ENCODE peak calls at places on chromosomes 13 and 19, in seven cellular contexts. One of them, this sample, is unnamed.

GRCh38 chr13:19862511-19863313 is 737 bp downstream of the ZMYM5 start:
- DNase-seq in stomach: peak
- DNase-seq in upper lobe of left lung: peak
- DNase-seq in SK-N-SH: no peak
- DNase-seq in breast epithelium: no peak
- DNase-seq in esophagus muscularis mucosa: no peak
- DNase-seq in suprapubic skin: peak
- DNase-seq in this sample: no peak

GRCh38 chr19:18768046-18768771 is 22.9 kb downstream of the COMP start:
- DNase-seq in stomach: no peak
- DNase-seq in upper lobe of left lung: no peak
- DNase-seq in SK-N-SH: peak
- DNase-seq in breast epithelium: no peak
- DNase-seq in esophagus muscularis mucosa: no peak
- DNase-seq in suprapubic skin: no peak
- DNase-seq in this sample: no peak

GRCh38 chr19:16060294-16060693 is 16.0 kb upstream of the TPM4 start:
- DNase-seq in stomach: no peak
- DNase-seq in upper lobe of left lung: no peak
- DNase-seq in SK-N-SH: no peak
- DNase-seq in breast epithelium: no peak
- DNase-seq in esophagus muscularis mucosa: no peak
- DNase-seq in suprapubic skin: no peak
- DNase-seq in this sample: no peak

GRCh38 chr13:110366733-110367132 is 59.6 kb downstream of the COL4A2 start:
- DNase-seq in stomach: no peak
- DNase-seq in upper lobe of left lung: no peak
- DNase-seq in SK-N-SH: no peak
- DNase-seq in breast epithelium: no peak
- DNase-seq in esophagus muscularis mucosa: no peak
- DNase-seq in suprapubic skin: no peak
- DNase-seq in this sample: no peak

GRCh38 chr13:60448907-60449510 is 52.0 kb downstream of the TDRD3 start:
- DNase-seq in stomach: no peak
- DNase-seq in upper lobe of left lung: no peak
- DNase-seq in SK-N-SH: peak
- DNase-seq in breast epithelium: no peak
- DNase-seq in esophagus muscularis mucosa: no peak
- DNase-seq in suprapubic skin: no peak
- DNase-seq in this sample: peak

GRCh38 chr13:83780201-83780600 is 102.1 kb downstream of the SLITRK1 start:
- DNase-seq in stomach: no peak
- DNase-seq in upper lobe of left lung: no peak
- DNase-seq in SK-N-SH: peak
- DNase-seq in breast epithelium: no peak
- DNase-seq in esophagus muscularis mucosa: no peak
- DNase-seq in suprapubic skin: no peak
- DNase-seq in this sample: no peak

GRCh38 chr13:97460853-97461252 is 26.9 kb downstream of the RAP2A start:
- DNase-seq in stomach: no peak
- DNase-seq in upper lobe of left lung: no peak
- DNase-seq in SK-N-SH: peak
- DNase-seq in breast epithelium: no peak
- DNase-seq in esophagus muscularis mucosa: no peak
- DNase-seq in suprapubic skin: no peak
- DNase-seq in this sample: no peak

GRCh38 chr19:35330475-35330874 is 1.5 kb downstream of the CD22 start:
- DNase-seq in stomach: no peak
- DNase-seq in upper lobe of left lung: no peak
- DNase-seq in SK-N-SH: no peak
- DNase-seq in breast epithelium: no peak
- DNase-seq in esophagus muscularis mucosa: no peak
- DNase-seq in suprapubic skin: no peak
- DNase-seq in this sample: no peak

GRCh38 chr13:47679391-47679790 is 321.7 kb downstream of the SUCLA2 start:
- DNase-seq in stomach: no peak
- DNase-seq in upper lobe of left lung: no peak
- DNase-seq in SK-N-SH: no peak
- DNase-seq in breast epithelium: no peak
- DNase-seq in esophagus muscularis mucosa: no peak
- DNase-seq in suprapubic skin: no peak
- DNase-seq in this sample: no peak

GRCh38 chr13:99144306-99144705 is 56.3 kb upstream of the UBAC2 start:
- DNase-seq in stomach: no peak
- DNase-seq in upper lobe of left lung: no peak
- DNase-seq in SK-N-SH: no peak
- DNase-seq in breast epithelium: no peak
- DNase-seq in esophagus muscularis mucosa: no peak
- DNase-seq in suprapubic skin: no peak
- DNase-seq in this sample: no peak

GRCh38 chr19:50639121-50640112 is at the start of gene SYT3:
- DNase-seq in stomach: peak
- DNase-seq in upper lobe of left lung: peak
- DNase-seq in SK-N-SH: peak
- DNase-seq in breast epithelium: no peak
- DNase-seq in esophagus muscularis mucosa: no peak
- DNase-seq in suprapubic skin: no peak
- DNase-seq in this sample: no peak

GRCh38 chr13:113967206-113967720 is 6.6 kb downstream of the C13orf46 start:
- DNase-seq in stomach: no peak
- DNase-seq in upper lobe of left lung: no peak
- DNase-seq in SK-N-SH: no peak
- DNase-seq in breast epithelium: no peak
- DNase-seq in esophagus muscularis mucosa: no peak
- DNase-seq in suprapubic skin: peak
- DNase-seq in this sample: no peak

GRCh38 chr19:14804755-14805154 is 26.4 kb upstream of the ADGRE2 start:
- DNase-seq in stomach: no peak
- DNase-seq in upper lobe of left lung: no peak
- DNase-seq in SK-N-SH: no peak
- DNase-seq in breast epithelium: no peak
- DNase-seq in esophagus muscularis mucosa: no peak
- DNase-seq in suprapubic skin: no peak
- DNase-seq in this sample: no peak

GRCh38 chr13:111344471-111345191 is 24.2 kb downstream of the TEX29 start:
- DNase-seq in stomach: peak
- DNase-seq in upper lobe of left lung: peak
- DNase-seq in SK-N-SH: no peak
- DNase-seq in breast epithelium: no peak
- DNase-seq in esophagus muscularis mucosa: peak
- DNase-seq in suprapubic skin: no peak
- DNase-seq in this sample: no peak

GRCh38 chr13:32039056-32039455 is 7.5 kb downstream of the FRY start:
- DNase-seq in stomach: no peak
- DNase-seq in upper lobe of left lung: no peak
- DNase-seq in SK-N-SH: no peak
- DNase-seq in breast epithelium: no peak
- DNase-seq in esophagus muscularis mucosa: no peak
- DNase-seq in suprapubic skin: no peak
- DNase-seq in this sample: no peak

GRCh38 chr13:32040689-32041088 is 9.1 kb downstream of the FRY start:
- DNase-seq in stomach: no peak
- DNase-seq in upper lobe of left lung: no peak
- DNase-seq in SK-N-SH: no peak
- DNase-seq in breast epithelium: no peak
- DNase-seq in esophagus muscularis mucosa: no peak
- DNase-seq in suprapubic skin: no peak
- DNase-seq in this sample: no peak

GRCh38 chr13:32041429-32041828 is 9.9 kb downstream of the FRY start:
- DNase-seq in stomach: no peak
- DNase-seq in upper lobe of left lung: no peak
- DNase-seq in SK-N-SH: no peak
- DNase-seq in breast epithelium: no peak
- DNase-seq in esophagus muscularis mucosa: no peak
- DNase-seq in suprapubic skin: no peak
- DNase-seq in this sample: no peak

GRCh38 chr13:32039488-32040013 is 8.0 kb downstream of the FRY start:
- DNase-seq in stomach: no peak
- DNase-seq in upper lobe of left lung: no peak
- DNase-seq in SK-N-SH: no peak
- DNase-seq in breast epithelium: no peak
- DNase-seq in esophagus muscularis mucosa: no peak
- DNase-seq in suprapubic skin: no peak
- DNase-seq in this sample: no peak

DNA sequence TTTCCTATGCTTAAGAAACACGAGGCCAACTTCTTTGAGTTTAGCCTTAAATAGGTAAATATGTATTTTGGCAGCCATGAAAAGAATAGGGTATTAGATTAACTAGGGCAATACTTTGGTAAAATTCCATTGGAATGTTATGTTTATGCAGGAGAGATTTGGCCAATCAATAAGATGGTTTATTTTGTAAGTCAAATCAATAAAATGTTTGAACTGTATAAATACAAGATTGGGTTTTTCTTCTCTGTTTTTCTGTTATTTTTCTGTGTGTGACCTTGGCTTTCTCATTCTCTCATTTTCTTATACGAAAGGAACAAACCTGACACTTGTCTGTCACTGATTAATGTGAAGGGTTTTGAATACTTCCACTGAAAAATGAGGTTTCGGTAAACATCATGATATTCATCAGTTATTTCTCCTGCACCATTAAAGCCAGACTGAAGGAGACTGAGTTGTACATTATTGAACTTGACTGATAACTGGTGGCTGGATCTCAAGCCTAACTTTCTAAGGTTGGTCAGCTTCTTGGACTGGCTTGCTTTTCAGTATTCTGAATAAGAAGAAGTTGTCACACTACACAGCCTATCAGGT is 8.6 kb downstream of the FRY start:
- DNase-seq in stomach: no peak
- DNase-seq in upper lobe of left lung: no peak
- DNase-seq in SK-N-SH: no peak
- DNase-seq in breast epithelium: no peak
- DNase-seq in esophagus muscularis mucosa: no peak
- DNase-seq in suprapubic skin: no peak
- DNase-seq in this sample: no peak
- TF ChIP-seq POLR2AphosphoS5 in stomach: no peak
- TF ChIP-seq POLR2AphosphoS5 in upper lobe of left lung: no peak
- TF ChIP-seq POLR2AphosphoS5 in SK-N-SH: no peak
- TF ChIP-seq POLR2AphosphoS5 in breast epithelium: no peak
- TF ChIP-seq POLR2AphosphoS5 in esophagus muscularis mucosa: no peak
- TF ChIP-seq POLR2AphosphoS5 in suprapubic skin: no peak
- TF ChIP-seq POLR2AphosphoS5 in this sample: no peak

GRCh38 chr19:47231215-47232054 is 436 bp upstream of the BBC3 start:
- DNase-seq in stomach: peak
- DNase-seq in upper lobe of left lung: peak
- DNase-seq in SK-N-SH: peak
- DNase-seq in breast epithelium: peak
- DNase-seq in esophagus muscularis mucosa: peak
- DNase-seq in suprapubic skin: peak
- DNase-seq in this sample: no peak

GRCh38 chr19:47229674-47230121 is 1.3 kb downstream of the BBC3 start:
- DNase-seq in stomach: no peak
- DNase-seq in upper lobe of left lung: no peak
- DNase-seq in SK-N-SH: peak
- DNase-seq in breast epithelium: no peak
- DNase-seq in esophagus muscularis mucosa: no peak
- DNase-seq in suprapubic skin: no peak
- DNase-seq in this sample: no peak

GRCh38 chr19:47228937-47229673 is 1.9 kb downstream of the BBC3 start:
- DNase-seq in stomach: no peak
- DNase-seq in upper lobe of left lung: peak
- DNase-seq in SK-N-SH: no peak
- DNase-seq in breast epithelium: no peak
- DNase-seq in esophagus muscularis mucosa: no peak
- DNase-seq in suprapubic skin: no peak
- DNase-seq in this sample: no peak

GRCh38 chr19:47230921-47231214 is at the start of gene BBC3:
- DNase-seq in stomach: no peak
- DNase-seq in upper lobe of left lung: no peak
- DNase-seq in SK-N-SH: no peak
- DNase-seq in breast epithelium: no peak
- DNase-seq in esophagus muscularis mucosa: no peak
- DNase-seq in suprapubic skin: peak
- DNase-seq in this sample: no peak

GRCh38 chr19:47230122-47230920 is 678 bp downstream of the BBC3 start:
- DNase-seq in stomach: peak
- DNase-seq in upper lobe of left lung: peak
- DNase-seq in SK-N-SH: peak
- DNase-seq in breast epithelium: no peak
- DNase-seq in esophagus muscularis mucosa: no peak
- DNase-seq in suprapubic skin: peak
- DNase-seq in this sample: no peak
- TF ChIP-seq POLR2AphosphoS5 in stomach: no peak
- TF ChIP-seq POLR2AphosphoS5 in upper lobe of left lung: peak
- TF ChIP-seq POLR2AphosphoS5 in SK-N-SH: no peak
- TF ChIP-seq POLR2AphosphoS5 in breast epithelium: peak
- TF ChIP-seq POLR2AphosphoS5 in esophagus muscularis mucosa: no peak
- TF ChIP-seq POLR2AphosphoS5 in suprapubic skin: no peak
- TF ChIP-seq POLR2AphosphoS5 in this sample: no peak

DNA sequence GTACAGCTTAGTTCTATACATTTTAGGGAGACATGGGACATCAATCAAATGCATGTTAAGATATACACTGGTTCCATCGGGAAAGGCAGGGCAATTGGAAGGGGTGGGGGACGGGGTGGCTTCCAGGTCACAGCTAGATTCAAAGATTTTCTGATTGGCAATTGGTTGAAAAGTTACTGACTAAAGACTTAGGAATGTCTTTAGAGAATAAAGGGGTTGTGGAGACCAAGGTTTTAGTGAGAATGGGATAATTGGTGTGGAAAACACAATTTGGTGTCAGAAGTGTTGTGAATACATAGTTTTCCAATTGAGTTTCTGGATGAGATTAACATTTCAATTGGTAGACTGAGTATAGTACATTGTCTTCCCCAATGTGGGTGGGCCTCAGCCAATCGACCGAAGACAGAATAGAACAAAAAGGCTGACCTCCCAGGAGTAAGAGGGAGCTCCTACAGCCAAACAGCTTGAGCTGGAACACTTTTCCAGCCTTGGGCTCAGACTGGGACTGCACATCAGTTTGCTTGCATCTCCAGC is 988 bp upstream of the CCDC169 start:
- DNase-seq in stomach: no peak
- DNase-seq in upper lobe of left lung: no peak
- DNase-seq in SK-N-SH: no peak
- DNase-seq in breast epithelium: no peak
- DNase-seq in esophagus muscularis mucosa: no peak
- DNase-seq in suprapubic skin: no peak
- DNase-seq in this sample: no peak
- TF ChIP-seq POLR2AphosphoS5 in stomach: no peak
- TF ChIP-seq POLR2AphosphoS5 in upper lobe of left lung: no peak
- TF ChIP-seq POLR2AphosphoS5 in SK-N-SH: no peak
- TF ChIP-seq POLR2AphosphoS5 in breast epithelium: no peak
- TF ChIP-seq POLR2AphosphoS5 in esophagus muscularis mucosa: no peak
- TF ChIP-seq POLR2AphosphoS5 in suprapubic skin: no peak
- TF ChIP-seq POLR2AphosphoS5 in this sample: no peak

DNA sequence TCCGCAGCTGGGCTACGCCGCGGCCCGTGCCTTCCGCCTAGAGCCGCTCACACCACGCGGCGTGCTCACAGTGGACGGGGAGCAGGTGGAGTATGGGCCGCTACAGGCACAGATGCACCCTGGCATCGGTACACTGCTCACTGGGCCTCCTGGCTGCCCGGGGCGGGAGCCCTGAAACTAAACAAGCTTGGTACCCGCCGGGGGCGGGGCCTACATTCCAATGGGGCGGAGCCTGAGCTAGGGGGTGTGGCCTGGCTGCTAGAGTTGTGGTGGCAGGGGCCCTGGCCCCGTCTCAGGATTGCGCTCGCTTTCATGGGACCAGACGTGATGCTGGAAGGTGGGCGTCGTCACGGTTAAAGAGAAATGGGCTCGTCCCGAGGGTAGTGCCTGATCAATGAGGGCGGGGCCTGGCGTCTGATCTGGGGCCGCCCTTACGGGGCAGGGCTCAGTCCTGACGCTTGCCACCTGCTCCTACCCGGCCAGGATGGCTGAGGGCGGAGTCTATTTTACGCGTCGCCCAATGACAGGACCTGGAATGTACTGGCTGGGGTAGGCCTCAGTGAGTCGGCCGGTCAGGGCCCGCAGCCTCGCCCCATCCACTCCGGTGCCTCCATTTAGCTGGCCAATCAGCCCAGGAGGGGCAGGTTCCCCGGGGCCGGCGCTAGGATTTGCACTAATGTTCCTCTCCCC is 7.4 kb downstream of the DBP start:
- DNase-seq in stomach: peak
- DNase-seq in upper lobe of left lung: peak
- DNase-seq in SK-N-SH: peak
- DNase-seq in breast epithelium: no peak
- DNase-seq in esophagus muscularis mucosa: no peak
- DNase-seq in suprapubic skin: peak
- DNase-seq in this sample: no peak
- TF ChIP-seq POLR2AphosphoS5 in stomach: no peak
- TF ChIP-seq POLR2AphosphoS5 in upper lobe of left lung: no peak
- TF ChIP-seq POLR2AphosphoS5 in SK-N-SH: no peak
- TF ChIP-seq POLR2AphosphoS5 in breast epithelium: peak
- TF ChIP-seq POLR2AphosphoS5 in esophagus muscularis mucosa: peak
- TF ChIP-seq POLR2AphosphoS5 in suprapubic skin: no peak
- TF ChIP-seq POLR2AphosphoS5 in this sample: peak